ENCODE peak calls at places on chromosomes 13 and 19, in eight cellular contexts. Z is fibroblast of mammary gland, J is transverse colon, F is GM12865, Q is IMR-90, I is fibroblast of villous mesenchyme, U is PC-3, V is H1. O is an unnamed sample.
A peak's percentile ranks its signal among the peaks of the same experiment; 100 is the strongest.

GRCh38 chr13:76383671-76384461 is 502.3 kb downstream of the KCTD12 start:
- DNase-seq in Z (peak; percentile 95), J (peak; percentile 7), F (no peak), Q (peak; percentile 94), I (peak; percentile 96), U (peak; percentile 76), V (no peak), O (peak; percentile 89)

GRCh38 chr13:67642638-67643037 is 412.5 kb upstream of the PCDH9 start:
- DNase-seq in Z (no peak), J (no peak), F (no peak), Q (no peak), I (no peak), U (no peak), V (no peak), O (no peak)

GRCh38 chr19:48452656-48453480 is 2.5 kb upstream of the KCNJ14 start:
- DNase-seq in Z (no peak), J (no peak), F (no peak), Q (no peak), I (no peak), U (no peak), V (no peak), O (no peak)

GRCh38 chr19:18008814-18009213 is 844 bp downstream of the ARRDC2 start:
- DNase-seq in Z (no peak), J (no peak), F (no peak), Q (no peak), I (no peak), U (no peak), V (no peak), O (no peak)

GRCh38 chr19:35360880-35361420 is 2.7 kb downstream of the FFAR3 start:
- DNase-seq in Z (no peak), J (no peak), F (no peak), Q (no peak), I (no peak), U (no peak), V (no peak), O (no peak)

GRCh38 chr19:14318873-14319272 is 62.4 kb upstream of the ADGRE5 start:
- DNase-seq in Z (no peak), J (peak; percentile 13), F (peak; percentile 34), Q (no peak), I (no peak), U (no peak), V (no peak), O (no peak)

GRCh38 chr19:32902448-32902847 is 32.9 kb upstream of the SLC7A9 start:
- DNase-seq in Z (no peak), J (peak; percentile 61), F (no peak), Q (no peak), I (no peak), U (no peak), V (no peak), O (no peak)

GRCh38 chr13:36030670-36031331 is 100.4 kb downstream of the DCLK1 start:
- DNase-seq in Z (peak; percentile 99), J (no peak), F (no peak), Q (peak; percentile 18), I (peak; percentile 73), U (peak; percentile 39), V (no peak), O (peak; percentile 97)

GRCh38 chr13:112056284-112056727 is 10.6 kb upstream of the SOX1 start:
- DNase-seq in Z (no peak), J (no peak), F (no peak), Q (no peak), I (no peak), U (no peak), V (no peak), O (no peak)

GRCh38 chr13:104571161-104571889 is 1505.1 kb upstream of the SLC10A2 start:
- DNase-seq in Z (peak; percentile 75), J (peak; percentile 69), F (peak; percentile 25), Q (peak; percentile 82), I (peak; percentile 56), U (peak; percentile 90), V (peak; percentile 46), O (peak; percentile 92)

GRCh38 chr19:3135961-3136683 is at the start of gene GNA15:
- DNase-seq in Z (no peak), J (peak; percentile 62), F (peak; percentile 34), Q (no peak), I (no peak), U (no peak), V (no peak), O (no peak)

GRCh38 chr19:33000510-33000909 is 28.5 kb downstream of the FAAP24 start:
- DNase-seq in Z (no peak), J (no peak), F (no peak), Q (no peak), I (no peak), U (no peak), V (no peak), O (no peak)

GRCh38 chr19:33175886-33176669 is 18.1 kb upstream of the LRP3 start:
- DNase-seq in Z (peak; percentile 22), J (no peak), F (no peak), Q (peak; percentile 30), I (peak; percentile 43), U (no peak), V (no peak), O (peak; percentile 43)

GRCh38 chr13:44051923-44052322 is 172.2 kb downstream of the LACC1 start:
- DNase-seq in Z (no peak), J (no peak), F (no peak), Q (peak; percentile 76), I (peak; percentile 28), U (peak; percentile 44), V (no peak), O (peak; percentile 14)

GRCh38 chr13:99342723-99343315 is 35.6 kb upstream of the GPR183 start:
- DNase-seq in Z (no peak), J (no peak), F (no peak), Q (no peak), I (no peak), U (no peak), V (no peak), O (no peak)

DNA sequence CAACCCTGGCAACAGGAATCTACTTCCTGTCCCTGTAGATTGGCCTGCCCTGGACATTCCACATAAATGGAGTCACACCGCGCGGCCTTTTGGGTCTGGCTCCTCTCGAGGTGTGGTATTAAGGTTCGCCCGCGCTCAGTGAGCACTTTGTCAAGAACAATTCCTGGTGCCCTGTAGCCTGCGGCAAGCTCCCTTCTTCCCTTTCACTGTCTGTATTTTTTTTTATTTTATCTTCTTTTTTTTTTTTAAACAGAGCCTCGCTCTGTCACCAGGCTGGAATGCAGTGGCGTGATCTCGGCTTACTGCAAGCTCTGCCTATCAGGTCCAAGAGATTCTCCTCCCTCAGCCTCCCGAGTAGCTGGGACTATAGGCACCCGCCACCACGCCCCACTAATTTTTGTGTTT is 28.3 kb downstream of the PEX11G start:
- DNase-seq in Z (no peak), J (no peak), F (no peak), Q (peak; percentile 44), I (peak; percentile 33), U (no peak), V (no peak), O (peak; percentile 30)
- TF ChIP-seq CTCF in Z (no peak), J (no peak), F (no peak), Q (no peak), I (no peak), U (no peak), V (no peak), O (no peak)

DNA sequence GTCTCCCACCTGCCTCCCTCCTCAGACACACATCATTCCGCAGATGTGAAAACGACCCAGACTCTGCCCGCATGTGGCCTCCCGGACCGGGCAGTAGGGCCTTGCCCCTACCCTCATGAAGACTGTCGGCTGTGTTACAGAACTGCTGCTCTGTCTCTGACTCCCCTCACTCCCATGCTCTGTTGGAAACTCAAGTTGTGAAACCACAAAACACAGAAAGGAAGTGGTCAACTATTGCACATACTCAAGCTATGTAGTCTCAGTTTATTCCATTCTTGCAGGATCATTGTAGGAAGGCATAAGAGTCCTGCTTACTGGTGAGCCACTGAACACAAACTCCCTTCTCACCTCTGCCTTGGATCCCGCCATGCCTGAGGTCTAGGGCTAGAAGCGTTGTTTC is 129.6 kb downstream of the DLEU7 start:
- DNase-seq in Z (peak; percentile 81), J (peak; percentile 8), F (peak; percentile 27), Q (peak; percentile 59), I (peak; percentile 86), U (peak; percentile 31), V (no peak), O (peak; percentile 85)
- H3K4me3 ChIP-seq in Z (no peak overlapping the region), J (no peak overlapping the region), F (no peak overlapping the region), Q (no peak overlapping the region), I (no peak overlapping the region), U (no peak overlapping the region), V (no peak overlapping the region), O (no peak overlapping the region)

GRCh38 chr19:15562145-15562544 is 52.9 kb upstream of the CYP4F8 start:
- DNase-seq in Z (no peak), J (no peak), F (no peak), Q (no peak), I (no peak), U (no peak), V (no peak), O (no peak)
- TF ChIP-seq CTCF in Z (no peak), J (no peak), F (no peak), Q (no peak), I (no peak), U (no peak), V (no peak), O (no peak)

GRCh38 chr19:6826281-6826920 is 53.9 kb downstream of the VAV1 start:
- DNase-seq in Z (no peak), J (no peak), F (no peak), Q (no peak), I (no peak), U (no peak), V (no peak), O (no peak)

GRCh38 chr19:6832412-6832811 is 55.0 kb upstream of the ADGRE1 start:
- DNase-seq in Z (no peak), J (no peak), F (no peak), Q (no peak), I (no peak), U (no peak), V (no peak), O (no peak)

GRCh38 chr19:6828306-6828697 is 55.8 kb downstream of the VAV1 start:
- DNase-seq in Z (no peak), J (no peak), F (no peak), Q (no peak), I (no peak), U (peak; percentile 96), V (no peak), O (no peak)

GRCh38 chr19:6825076-6825774 is 52.7 kb downstream of the VAV1 start:
- DNase-seq in Z (no peak), J (no peak), F (no peak), Q (no peak), I (no peak), U (no peak), V (no peak), O (no peak)

DNA sequence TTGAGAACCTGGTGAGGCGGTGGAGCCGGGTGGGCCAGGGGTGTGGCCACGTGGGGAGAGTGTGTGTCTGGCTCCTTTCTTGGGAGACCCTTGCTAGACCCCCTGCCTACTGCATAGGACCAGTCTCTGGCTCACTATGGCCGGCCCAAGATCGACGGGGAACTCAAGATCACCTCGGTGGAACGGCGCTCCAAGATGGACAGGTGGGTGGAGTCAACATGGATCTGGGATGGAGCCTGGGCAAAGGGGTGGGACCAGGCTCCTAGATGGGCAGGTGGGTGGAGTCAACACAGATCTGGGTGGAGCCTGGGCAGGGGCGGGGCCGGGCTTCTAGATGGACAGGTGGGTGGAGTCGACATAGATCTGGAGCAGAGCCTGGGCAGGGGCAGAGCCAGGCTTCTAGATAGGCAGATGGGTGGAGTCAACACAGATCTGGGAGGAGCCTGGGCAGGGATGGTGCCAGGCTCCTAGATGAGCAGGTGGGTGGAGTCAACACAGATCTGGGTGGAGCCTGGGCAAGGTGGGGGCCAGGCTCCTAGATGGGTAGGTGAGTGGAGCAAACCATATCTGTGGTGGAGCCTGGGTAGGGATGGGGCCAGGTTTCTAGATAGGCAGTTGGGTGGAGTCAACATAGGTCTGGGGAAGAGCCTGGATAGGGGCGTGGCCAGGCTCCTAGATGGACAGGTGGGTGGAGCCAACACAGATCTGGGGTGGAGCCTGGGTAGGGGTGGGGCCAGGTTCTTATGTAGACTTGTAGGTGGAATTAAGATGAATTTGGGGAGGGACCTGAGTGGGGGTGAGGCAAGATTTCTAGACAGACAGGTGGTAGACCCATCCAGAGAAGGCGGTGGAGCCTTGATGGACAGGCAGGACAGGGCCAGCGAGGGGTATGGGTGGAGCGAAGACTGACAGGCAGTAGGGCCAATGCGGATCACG is 56.5 kb downstream of the VAV1 start:
- DNase-seq in Z (no peak), J (no peak), F (peak; percentile 73), Q (no peak), I (no peak), U (peak; percentile 81), V (no peak), O (no peak)
- H3K4me3 ChIP-seq in Z (no peak overlapping the region), J (no peak overlapping the region), F (no peak overlapping the region), Q (no peak overlapping the region), I (no peak overlapping the region), U (peak overlapping the region; percentile 15), V (no peak overlapping the region), O (no peak overlapping the region)